ENCODE peak calls at places on chromosomes 2 and 18, in five cellular contexts. A, J, L, K and C are unnamed samples.

GRCh38 chr2:109350526-109350925 is 221.5 kb downstream of the SH3RF3 start:
- DNase-seq in A (no peak), J (no peak), L (no peak), K (peak), C (no peak)

GRCh38 chr2:156322681-156323211 is 9.8 kb downstream of the NR4A2 start:
- DNase-seq in A (no peak), J (no peak), L (no peak), K (peak), C (peak)

GRCh38 chr18:34322365-34323289 is 97.9 kb upstream of the NOL4 start:
- DNase-seq in A (peak), J (peak), L (no peak), K (peak), C (no peak)

GRCh38 chr18:40357536-40357935 is 1597.5 kb upstream of the PIK3C3 start:
- DNase-seq in A (no peak), J (peak), L (no peak), K (no peak), C (no peak)

GRCh38 chr2:18940184-18940583 is 350.8 kb upstream of the NT5C1B start:
- DNase-seq in A (no peak), J (no peak), L (no peak), K (no peak), C (no peak)

GRCh38 chr2:3223080-3223923 is 154.3 kb downstream of the EIPR1 start:
- DNase-seq in A (no peak), J (peak), L (peak), K (no peak), C (no peak)

GRCh38 chr2:190554357-190555006 is 20.0 kb upstream of the NEMP2 start:
- DNase-seq in A (no peak), J (no peak), L (no peak), K (no peak), C (no peak)

GRCh38 chr2:219290381-219291171 is 11.4 kb downstream of the DNAJB2 start:
- DNase-seq in A (no peak), J (no peak), L (no peak), K (no peak), C (peak)

GRCh38 chr18:50836521-50836957 is 16.7 kb upstream of the MRO start:
- DNase-seq in A (peak), J (peak), L (no peak), K (peak), C (peak)

GRCh38 chr2:70010222-70011111 is 49.0 kb upstream of the ASPRV1 start:
- DNase-seq in A (peak), J (no peak), L (no peak), K (peak), C (no peak)

GRCh38 chr2:40439473-40439872 is 12.4 kb downstream of the SLC8A1 start:
- DNase-seq in A (no peak), J (peak), L (no peak), K (peak), C (no peak)

GRCh38 chr2:120470041-120470716 is 124.2 kb downstream of the INHBB start:
- DNase-seq in A (peak), J (peak), L (no peak), K (peak), C (peak)

GRCh38 chr2:73827018-73827417 is 1.7 kb upstream of the STAMBP start:
- DNase-seq in A (no peak), J (peak), L (no peak), K (peak), C (no peak)

GRCh38 chr2:240138275-240138984 is 2.0 kb downstream of the OTOS start:
- DNase-seq in A (peak), J (no peak), L (no peak), K (peak), C (peak)

GRCh38 chr18:28485210-28485801 is 308.4 kb upstream of the CDH2 start:
- DNase-seq in A (no peak), J (no peak), L (no peak), K (no peak), C (no peak)

GRCh38 chr2:54771166-54771565 is 47.7 kb downstream of the EML6 start:
- DNase-seq in A (no peak), J (peak), L (no peak), K (no peak), C (no peak)

GRCh38 chr18:26532367-26533340 is 15.7 kb downstream of the KCTD1 start:
- DNase-seq in A (no peak), J (no peak), L (no peak), K (no peak), C (no peak)

GRCh38 chr2:175187378-175187777 is 5.9 kb upstream of the ATP5MC3 start:
- DNase-seq in A (peak), J (peak), L (no peak), K (peak), C (no peak)

GRCh38 chr2:9655441-9656269 is 24.9 kb upstream of the YWHAQ start:
- DNase-seq in A (no peak), J (peak), L (peak), K (peak), C (no peak)

GRCh38 chr18:54294274-54294673 is 25.0 kb downstream of the POLI start:
- DNase-seq in A (no peak), J (no peak), L (no peak), K (no peak), C (no peak)

GRCh38 chr2:54540194-54540593 is 84.1 kb downstream of the SPTBN1 start:
- DNase-seq in A (no peak), J (no peak), L (no peak), K (peak), C (no peak)

GRCh38 chr2:185417111-185417510 is 321.5 kb upstream of the FSIP2 start:
- DNase-seq in A (no peak), J (peak), L (no peak), K (no peak), C (no peak)

GRCh38 chr2:67596871-67597270 is 199.7 kb downstream of the ETAA1 start:
- DNase-seq in A (no peak), J (no peak), L (no peak), K (no peak), C (no peak)

GRCh38 chr2:221402072-221402471 is 170.0 kb downstream of the EPHA4 start:
- DNase-seq in A (no peak), J (no peak), L (no peak), K (peak), C (no peak)

GRCh38 chr2:98438190-98439133 is 6.2 kb upstream of the INPP4A start:
- DNase-seq in A (no peak), J (no peak), L (no peak), K (no peak), C (no peak)

GRCh38 chr18:49023938-49024341 is 73.2 kb upstream of the SMAD7 start:
- DNase-seq in A (no peak), J (no peak), L (no peak), K (no peak), C (no peak)

GRCh38 chr2:236659758-236660150 is 90.1 kb downstream of the ACKR3 start:
- DNase-seq in A (no peak), J (peak), L (no peak), K (peak), C (no peak)

GRCh38 chr2:54258171-54258570 is 2.1 kb upstream of the TSPYL6 start:
- DNase-seq in A (no peak), J (no peak), L (no peak), K (no peak), C (no peak)

GRCh38 chr2:218897394-218898108 is 16.9 kb downstream of the WNT10A start:
- DNase-seq in A (no peak), J (no peak), L (no peak), K (no peak), C (no peak)

GRCh38 chr2:12270876-12271588 is 445.7 kb upstream of the TRIB2 start:
- DNase-seq in A (no peak), J (no peak), L (no peak), K (no peak), C (no peak)

GRCh38 chr2:183996825-183997823 is 601.2 kb upstream of the ZNF804A start:
- DNase-seq in A (no peak), J (peak), L (no peak), K (no peak), C (no peak)

GRCh38 chr2:101116841-101117552 is 34.2 kb downstream of the TBC1D8 start:
- DNase-seq in A (no peak), J (no peak), L (no peak), K (no peak), C (no peak)

GRCh38 chr2:122446761-122447160 is 691.3 kb downstream of the TSN start:
- DNase-seq in A (no peak), J (no peak), L (no peak), K (no peak), C (no peak)

GRCh38 chr2:6647028-6647427 is 218.7 kb downstream of the CMPK2 start:
- DNase-seq in A (no peak), J (no peak), L (no peak), K (no peak), C (no peak)

GRCh38 chr2:241308267-241308666 is 7.2 kb downstream of the HDLBP start:
- DNase-seq in A (no peak), J (peak), L (no peak), K (peak), C (no peak)

GRCh38 chr2:191333911-191334357 is 88.7 kb downstream of the MYO1B start:
- DNase-seq in A (no peak), J (peak), L (no peak), K (peak), C (no peak)

GRCh38 chr2:187527262-187527661 is 27.0 kb downstream of the TFPI start:
- DNase-seq in A (no peak), J (peak), L (no peak), K (peak), C (no peak)

GRCh38 chr2:41896186-41896846 is 151.5 kb upstream of the PKDCC start:
- DNase-seq in A (no peak), J (no peak), L (no peak), K (no peak), C (no peak)

GRCh38 chr2:9858730-9859068 is 15.4 kb downstream of the TAF1B start:
- DNase-seq in A (no peak), J (no peak), L (no peak), K (no peak), C (no peak)

DNA sequence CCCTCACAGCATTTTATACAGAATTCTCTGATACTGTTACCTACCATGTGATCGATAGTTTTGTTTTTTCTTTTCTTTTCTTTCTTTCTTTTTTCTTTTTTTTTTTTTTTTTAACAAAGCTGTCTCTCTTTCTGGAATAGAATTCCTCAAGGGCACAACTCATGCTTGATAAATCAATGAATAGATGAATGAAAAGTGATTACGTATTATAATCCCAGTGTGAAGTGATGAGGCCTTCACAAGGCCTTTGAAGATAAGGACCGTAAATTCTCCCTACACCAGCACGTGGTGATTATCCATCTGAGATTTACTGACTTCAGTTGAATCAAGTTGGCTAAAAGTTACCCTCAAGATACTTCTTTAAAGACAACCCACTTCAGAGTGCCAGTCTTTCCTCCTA is 46.6 kb upstream of the RMDN2 start:
- DNase-seq in A (no peak), J (no peak), L (no peak), K (no peak), C (no peak)
- TF ChIP-seq CTCF in A (no peak), J (no peak), L (no peak), K (no peak), C (no peak)

GRCh38 chr2:177772529-177772928 is 300.0 kb downstream of the PDE11A start:
- DNase-seq in A (peak), J (peak), L (no peak), K (peak), C (no peak)

GRCh38 chr2:177771191-177771590 is 301.4 kb downstream of the PDE11A start:
- DNase-seq in A (peak), J (no peak), L (no peak), K (no peak), C (no peak)

GRCh38 chr2:177763532-177764265 is 308.9 kb downstream of the PDE11A start:
- DNase-seq in A (peak), J (peak), L (peak), K (peak), C (peak)

DNA sequence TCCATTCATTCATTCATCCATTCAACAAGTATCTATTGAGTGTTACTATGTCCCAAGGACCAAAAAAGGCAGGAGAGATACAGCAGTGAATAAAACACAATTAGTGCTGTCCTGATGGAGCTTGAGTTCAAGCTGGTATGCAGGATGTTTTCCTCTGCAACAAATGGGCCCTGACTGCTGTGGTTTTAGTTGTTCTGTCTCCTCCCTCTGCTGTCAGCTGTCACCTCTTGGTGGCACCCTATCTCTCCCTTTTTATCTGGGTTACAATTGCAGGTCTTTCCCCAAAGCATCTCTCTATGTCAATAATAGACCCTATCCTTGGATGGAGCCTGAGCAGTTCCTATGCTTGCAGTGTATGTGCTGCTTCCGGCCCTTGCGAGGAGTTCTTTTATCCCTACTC is 304.8 kb downstream of the PDE11A start:
- DNase-seq in A (no peak), J (no peak), L (no peak), K (no peak), C (no peak)
- TF ChIP-seq CTCF in A (no peak), J (no peak), L (no peak), K (no peak), C (no peak)

DNA sequence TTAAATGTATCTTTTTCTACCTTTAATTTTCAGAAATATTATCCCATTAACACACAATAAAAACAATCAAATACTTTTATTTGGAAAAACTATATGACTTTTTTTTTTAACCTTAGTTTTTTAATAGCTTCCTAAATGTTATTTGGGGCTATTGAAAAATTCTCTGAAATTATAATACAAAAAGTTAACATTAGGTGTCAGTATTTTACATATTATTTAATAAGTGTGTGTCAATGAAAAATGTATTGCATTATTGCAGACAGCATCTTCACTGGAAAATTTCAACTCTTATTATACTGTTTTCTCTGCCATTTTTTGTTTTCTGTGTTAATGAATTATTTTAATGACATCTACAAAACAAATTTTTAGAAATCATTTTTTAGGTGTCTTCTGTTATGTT is 51.1 kb upstream of the ARHGAP15 start:
- DNase-seq in A (no peak), J (no peak), L (no peak), K (no peak), C (no peak)
- TF ChIP-seq CTCF in A (no peak), J (peak), L (peak), K (no peak), C (no peak)

DNA sequence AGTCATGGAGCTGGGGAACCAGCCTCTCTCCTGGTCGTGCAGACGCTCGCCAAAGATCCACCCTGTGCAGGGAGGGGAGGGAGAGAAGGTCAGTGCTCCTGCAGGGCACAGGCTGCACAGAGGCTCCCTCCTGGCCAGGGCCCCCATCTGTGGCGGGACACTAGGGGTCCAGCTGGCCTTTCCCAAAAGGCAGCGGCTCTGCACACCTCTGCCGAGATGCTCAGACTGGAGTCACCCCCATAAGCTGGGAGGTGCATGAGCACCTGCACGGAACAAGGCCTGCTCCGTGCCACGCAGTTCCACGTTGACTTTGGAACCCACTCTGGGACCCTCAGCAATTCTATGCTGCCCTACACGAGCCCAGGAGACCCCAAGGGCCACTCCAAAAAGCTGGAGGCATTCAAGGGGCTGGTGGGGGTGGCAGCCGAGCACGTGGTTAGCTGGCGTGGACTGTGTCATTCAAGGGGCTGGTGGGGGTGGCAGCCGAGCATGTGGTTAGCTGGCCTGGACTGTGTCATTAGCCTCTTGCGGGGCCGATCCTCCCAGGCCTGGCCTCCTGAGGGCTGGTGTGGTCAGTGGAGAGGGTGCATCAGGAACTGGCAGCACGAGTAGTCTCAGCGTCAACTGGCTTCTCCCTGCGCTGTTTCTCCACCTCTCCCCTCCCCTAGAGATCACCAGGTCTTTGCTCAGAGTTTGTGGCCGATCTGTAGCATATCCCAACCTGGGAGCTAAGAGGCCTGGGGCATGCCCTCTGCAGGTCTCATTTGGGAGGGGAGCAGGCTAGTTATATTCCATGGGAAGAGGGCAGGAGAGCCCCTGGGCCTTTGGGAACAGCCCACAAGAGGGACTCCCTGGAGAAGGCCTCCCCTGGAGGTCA is 9.8 kb downstream of the SNORC start:
- DNase-seq in A (no peak), J (no peak), L (no peak), K (no peak), C (no peak)
- TF ChIP-seq CTCF in A (no peak), J (no peak), L (no peak), K (no peak), C (no peak)

GRCh38 chr2:105329561-105330495 is at the start of gene TGFBRAP1:
- DNase-seq in A (peak), J (no peak), L (peak), K (no peak), C (peak)
- TF ChIP-seq CTCF in A (no peak), J (no peak), L (no peak), K (no peak), C (no peak)

DNA sequence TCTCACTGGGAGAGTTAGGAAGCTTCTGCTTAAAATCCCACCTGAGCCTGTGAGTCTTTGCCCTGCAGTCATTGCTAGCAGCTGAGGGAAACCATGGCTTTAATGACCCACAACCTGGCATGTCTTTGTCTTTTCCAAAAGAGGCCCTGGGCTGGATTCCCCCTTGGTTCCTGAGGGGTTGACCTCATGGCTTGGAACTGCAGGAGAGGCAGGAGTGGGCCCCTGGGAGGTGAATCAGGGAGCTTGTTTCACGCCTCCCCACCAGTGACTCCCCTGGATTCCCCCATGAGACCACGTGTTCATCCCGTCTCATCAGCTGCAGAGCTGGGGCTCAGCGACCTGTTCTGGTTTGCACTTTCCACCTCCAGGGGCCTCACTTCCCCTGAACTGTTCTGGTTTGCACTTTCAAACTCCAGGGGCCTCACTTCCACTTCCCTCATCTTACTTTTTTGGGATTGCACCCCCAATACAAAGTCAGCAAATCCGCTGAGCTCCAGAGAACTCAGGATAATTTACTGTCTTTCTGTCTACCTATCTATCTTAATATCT is 58.5 kb upstream of the TMEM18 start:
- DNase-seq in A (no peak), J (no peak), L (no peak), K (no peak), C (no peak)
- TF ChIP-seq CTCF in A (no peak), J (no peak), L (no peak), K (no peak), C (no peak)

GRCh38 chr2:145484443-145485086 is 964.6 kb upstream of the ZEB2 start:
- DNase-seq in A (peak), J (peak), L (no peak), K (peak), C (no peak)
- TF ChIP-seq CTCF in A (no peak), J (peak), L (no peak), K (peak), C (no peak)

GRCh38 chr2:115910270-115910669 is 1467.8 kb downstream of the DPP10 start:
- DNase-seq in A (no peak), J (no peak), L (no peak), K (no peak), C (no peak)
- TF ChIP-seq CTCF in A (no peak), J (no peak), L (no peak), K (no peak), C (no peak)

GRCh38 chr2:105243961-105244360 is 2.4 kb downstream of the GPR45 start:
- DNase-seq in A (no peak), J (no peak), L (no peak), K (no peak), C (no peak)
- TF ChIP-seq CTCF in A (peak), J (peak), L (no peak), K (peak), C (no peak)